ENCODE peak calls at places on chromosomes 4 and X, in four cellular contexts. Y is activated CD4-positive, alpha-beta memory T cell treated with anti-CD3 and anti-CD28 coated beads for 36 hours; P is stimulated activated CD4-positive, alpha-beta T cell treated with anti-CD3 and anti-CD28 coated beads, Interleukin-15, amount 100 ng/mL, for 1 hour; V is RWPE2. L is an unnamed sample.

GRCh38 chr4:105998210-105998609 is 102.9 kb downstream of the NPNT start:
- DNase-seq in Y (no peak), P (no peak), V (no peak), L (no peak)

GRCh38 chr4:117971406-117971805 is 62.9 kb upstream of the NDST3 start:
- DNase-seq in Y (no peak), P (no peak), V (no peak), L (no peak)

GRCh38 chr4:38495481-38495880 is 168.5 kb upstream of the KLF3 start:
- DNase-seq in Y (no peak), P (no peak), V (no peak), L (no peak)

GRCh38 chr4:152063301-152064235 is 302.8 kb upstream of the GATB start:
- DNase-seq in Y (peak; percentile 58), P (no peak), V (no peak), L (no peak)

GRCh38 chrX:34053931-34054330 is 78.2 kb downstream of the FAM47A start:
- DNase-seq in Y (no peak), P (no peak), V (no peak), L (no peak)

GRCh38 chr4:2352729-2353221 is 65.7 kb downstream of the ZFYVE28 start:
- DNase-seq in Y (no peak), P (no peak), V (no peak), L (no peak)

GRCh38 chr4:168515222-168516011 is 18.6 kb downstream of the PALLD start:
- DNase-seq in Y (no peak), P (no peak), V (no peak), L (no peak)

GRCh38 chr4:136319789-136320470 is 1212.4 kb downstream of the PCDH18 start:
- DNase-seq in Y (no peak), P (no peak), V (no peak), L (peak; percentile 49)

GRCh38 chr4:110275871-110276270 is 77.5 kb upstream of the ELOVL6 start:
- DNase-seq in Y (no peak), P (no peak), V (no peak), L (peak; percentile 8)

GRCh38 chrX:8988456-8988855 is 45.5 kb downstream of the FAM9B start:
- DNase-seq in Y (peak; percentile 46), P (no peak), V (no peak), L (peak; percentile 57)

GRCh38 chr4:38072578-38072977 is 112.4 kb downstream of the PTTG2 start:
- DNase-seq in Y (peak; percentile 33), P (no peak), V (no peak), L (no peak)

GRCh38 chr4:148007303-148007702 is 275.4 kb downstream of the ARHGAP10 start:
- DNase-seq in Y (no peak), P (no peak), V (peak; percentile 66), L (peak; percentile 99)

GRCh38 chrX:107741318-107741813 is 34.2 kb downstream of the TSC22D3 start:
- DNase-seq in Y (no peak), P (no peak), V (no peak), L (no peak)

GRCh38 chr4:43339435-43339834 is 446.9 kb downstream of the GRXCR1 start:
- DNase-seq in Y (no peak), P (no peak), V (peak; percentile 72), L (peak; percentile 83)

GRCh38 chr4:10656988-10657387 is 27.6 kb downstream of the CLNK start:
- DNase-seq in Y (no peak), P (no peak), V (no peak), L (peak; percentile 43)

GRCh38 chr4:3791910-3792542 is 25.8 kb downstream of the ADRA2C start:
- DNase-seq in Y (peak; percentile 47), P (peak; percentile 6), V (no peak), L (peak; percentile 8)

GRCh38 chr4:78020677-78021076 is 36.4 kb upstream of the FRAS1 start:
- DNase-seq in Y (no peak), P (no peak), V (no peak), L (no peak)

GRCh38 chr4:168848977-168849687 is 160.9 kb downstream of the CBR4 start:
- DNase-seq in Y (no peak), P (no peak), V (no peak), L (peak; percentile 59)

GRCh38 chr4:109576462-109576861 is 16.4 kb downstream of the MCUB start:
- DNase-seq in Y (no peak), P (no peak), V (no peak), L (peak; percentile 47)

GRCh38 chrX:257681-258289 is 23.4 kb upstream of the PLCXD1 start:
- DNase-seq in Y (no peak), P (no peak), V (peak; percentile 68), L (no peak)

GRCh38 chrX:68915778-68916177 is 87.0 kb downstream of the EFNB1 start:
- DNase-seq in Y (no peak), P (no peak), V (no peak), L (no peak)

GRCh38 chrX:12197030-12197429 is 58.8 kb downstream of the FRMPD4 start:
- DNase-seq in Y (no peak), P (no peak), V (no peak), L (no peak)

GRCh38 chr4:127304356-127304755 is 328.4 kb upstream of the INTU start:
- DNase-seq in Y (no peak), P (no peak), V (no peak), L (peak; percentile 24)

GRCh38 chr4:166675411-166675810 is 558.9 kb downstream of the SPOCK3 start:
- DNase-seq in Y (no peak), P (no peak), V (no peak), L (no peak)

GRCh38 chrX:130770615-130771014 is 132.4 kb downstream of the ENOX2 start:
- DNase-seq in Y (no peak), P (no peak), V (no peak), L (peak; percentile 81)

GRCh38 chr4:8761824-8762205 is 109.8 kb downstream of the HMX1 start:
- DNase-seq in Y (no peak), P (no peak), V (peak; percentile 42), L (no peak)

GRCh38 chr4:158411180-158411721 is 110.4 kb upstream of the RXFP1 start:
- DNase-seq in Y (no peak), P (no peak), V (no peak), L (no peak)

GRCh38 chrX:92232182-92232581 is 453.0 kb downstream of the PCDH11X start:
- DNase-seq in Y (no peak), P (no peak), V (no peak), L (peak; percentile 2)

GRCh38 chr4:175970734-175971133 is 94.9 kb upstream of the WDR17 start:
- DNase-seq in Y (no peak), P (no peak), V (no peak), L (no peak)

GRCh38 chr4:10456270-10457254 is 664 bp downstream of the ZNF518B start:
- DNase-seq in Y (peak; percentile 75), P (peak; percentile 32), V (no peak), L (peak; percentile 56)

GRCh38 chrX:13876652-13877051 is 59.8 kb upstream of the GPM6B start:
- DNase-seq in Y (no peak), P (no peak), V (no peak), L (peak; percentile 78)